ENCODE peak calls at places on chromosomes 4 and X, in eight cellular contexts. One of them, this sample, is unnamed.

GRCh38 chr4:84915396-84915780 is 51.1 kb downstream of the WDFY3 start:
- DNase-seq in body of pancreas: no peak
- DNase-seq in brain microvascular endothelial cell: no peak
- DNase-seq in endothelial cell: no peak
- DNase-seq in CD4-positive, alpha-beta T cell: no peak
- DNase-seq in adrenal gland: no peak
- DNase-seq in PC-3: no peak
- DNase-seq in tibial artery: no peak
- DNase-seq in this sample: no peak

GRCh38 chr4:167308876-167309275 is 74.6 kb upstream of the SPOCK3 start:
- DNase-seq in body of pancreas: no peak
- DNase-seq in brain microvascular endothelial cell: no peak
- DNase-seq in endothelial cell: no peak
- DNase-seq in CD4-positive, alpha-beta T cell: no peak
- DNase-seq in adrenal gland: no peak
- DNase-seq in PC-3: no peak
- DNase-seq in tibial artery: no peak
- DNase-seq in this sample: no peak

GRCh38 chr4:2793578-2793919 is 664 bp downstream of the SH3BP2 start:
- DNase-seq in body of pancreas: no peak
- DNase-seq in brain microvascular endothelial cell: no peak
- DNase-seq in endothelial cell: peak
- DNase-seq in CD4-positive, alpha-beta T cell: no peak
- DNase-seq in adrenal gland: peak
- DNase-seq in PC-3: peak
- DNase-seq in tibial artery: peak
- DNase-seq in this sample: peak

GRCh38 chr4:166146806-166147540 is 273.9 kb downstream of the TLL1 start:
- DNase-seq in body of pancreas: no peak
- DNase-seq in brain microvascular endothelial cell: no peak
- DNase-seq in endothelial cell: no peak
- DNase-seq in CD4-positive, alpha-beta T cell: no peak
- DNase-seq in adrenal gland: no peak
- DNase-seq in PC-3: peak
- DNase-seq in tibial artery: no peak
- DNase-seq in this sample: no peak

GRCh38 chr4:99323761-99324160 is 2.6 kb upstream of the ADH1B start:
- DNase-seq in body of pancreas: peak
- DNase-seq in brain microvascular endothelial cell: no peak
- DNase-seq in endothelial cell: no peak
- DNase-seq in CD4-positive, alpha-beta T cell: no peak
- DNase-seq in adrenal gland: no peak
- DNase-seq in PC-3: no peak
- DNase-seq in tibial artery: peak
- DNase-seq in this sample: no peak

GRCh38 chr4:109837014-109837413 is 9.2 kb downstream of the RRH start:
- DNase-seq in body of pancreas: no peak
- DNase-seq in brain microvascular endothelial cell: no peak
- DNase-seq in endothelial cell: no peak
- DNase-seq in CD4-positive, alpha-beta T cell: no peak
- DNase-seq in adrenal gland: no peak
- DNase-seq in PC-3: no peak
- DNase-seq in tibial artery: no peak
- DNase-seq in this sample: no peak

GRCh38 chr4:114562176-114562904 is 36.3 kb upstream of the UGT8 start:
- DNase-seq in body of pancreas: no peak
- DNase-seq in brain microvascular endothelial cell: no peak
- DNase-seq in endothelial cell: no peak
- DNase-seq in CD4-positive, alpha-beta T cell: no peak
- DNase-seq in adrenal gland: no peak
- DNase-seq in PC-3: no peak
- DNase-seq in tibial artery: no peak
- DNase-seq in this sample: no peak

GRCh38 chr4:122203407-122203806 is 51.3 kb downstream of the BLTP1 start:
- DNase-seq in body of pancreas: no peak
- DNase-seq in brain microvascular endothelial cell: no peak
- DNase-seq in endothelial cell: no peak
- DNase-seq in CD4-positive, alpha-beta T cell: no peak
- DNase-seq in adrenal gland: no peak
- DNase-seq in PC-3: no peak
- DNase-seq in tibial artery: no peak
- DNase-seq in this sample: no peak

GRCh38 chrX:24494544-24495113 is 29.5 kb downstream of the PDK3 start:
- DNase-seq in body of pancreas: peak
- DNase-seq in brain microvascular endothelial cell: peak
- DNase-seq in endothelial cell: no peak
- DNase-seq in CD4-positive, alpha-beta T cell: no peak
- DNase-seq in adrenal gland: no peak
- DNase-seq in PC-3: peak
- DNase-seq in tibial artery: no peak
- DNase-seq in this sample: no peak

GRCh38 chr4:1855334-1856070 is 454 bp downstream of the LETM1 start:
- DNase-seq in body of pancreas: peak
- DNase-seq in brain microvascular endothelial cell: no peak
- DNase-seq in endothelial cell: no peak
- DNase-seq in CD4-positive, alpha-beta T cell: no peak
- DNase-seq in adrenal gland: peak
- DNase-seq in PC-3: peak
- DNase-seq in tibial artery: no peak
- DNase-seq in this sample: peak

GRCh38 chrX:113741744-113742143 is 842.1 kb upstream of the HTR2C start:
- DNase-seq in body of pancreas: no peak
- DNase-seq in brain microvascular endothelial cell: no peak
- DNase-seq in endothelial cell: peak
- DNase-seq in CD4-positive, alpha-beta T cell: no peak
- DNase-seq in adrenal gland: no peak
- DNase-seq in PC-3: peak
- DNase-seq in tibial artery: no peak
- DNase-seq in this sample: no peak

GRCh38 chr4:47837582-47838294 is at the start of gene CORIN:
- DNase-seq in body of pancreas: peak
- DNase-seq in brain microvascular endothelial cell: no peak
- DNase-seq in endothelial cell: no peak
- DNase-seq in CD4-positive, alpha-beta T cell: no peak
- DNase-seq in adrenal gland: peak
- DNase-seq in PC-3: peak
- DNase-seq in tibial artery: no peak
- DNase-seq in this sample: no peak

GRCh38 chr4:829761-830655 is 4.1 kb upstream of the CPLX1 start:
- DNase-seq in body of pancreas: peak
- DNase-seq in brain microvascular endothelial cell: no peak
- DNase-seq in endothelial cell: no peak
- DNase-seq in CD4-positive, alpha-beta T cell: no peak
- DNase-seq in adrenal gland: no peak
- DNase-seq in PC-3: no peak
- DNase-seq in tibial artery: peak
- DNase-seq in this sample: no peak

GRCh38 chr4:36081185-36081584 is 163.1 kb downstream of the ARAP2 start:
- DNase-seq in body of pancreas: no peak
- DNase-seq in brain microvascular endothelial cell: no peak
- DNase-seq in endothelial cell: no peak
- DNase-seq in CD4-positive, alpha-beta T cell: no peak
- DNase-seq in adrenal gland: no peak
- DNase-seq in PC-3: no peak
- DNase-seq in tibial artery: no peak
- DNase-seq in this sample: no peak

GRCh38 chr4:73902038-73902637 is 32.9 kb downstream of the CXCL1 start:
- DNase-seq in body of pancreas: no peak
- DNase-seq in brain microvascular endothelial cell: no peak
- DNase-seq in endothelial cell: no peak
- DNase-seq in CD4-positive, alpha-beta T cell: no peak
- DNase-seq in adrenal gland: no peak
- DNase-seq in PC-3: peak
- DNase-seq in tibial artery: no peak
- DNase-seq in this sample: no peak

GRCh38 chr4:189921058-189921457 is 19.6 kb upstream of the FRG1 start:
- DNase-seq in body of pancreas: no peak
- DNase-seq in brain microvascular endothelial cell: no peak
- DNase-seq in endothelial cell: no peak
- DNase-seq in CD4-positive, alpha-beta T cell: no peak
- DNase-seq in adrenal gland: no peak
- DNase-seq in PC-3: no peak
- DNase-seq in tibial artery: no peak
- DNase-seq in this sample: no peak

GRCh38 chr4:26083987-26084386 is 170.0 kb downstream of the SMIM20 start:
- DNase-seq in body of pancreas: no peak
- DNase-seq in brain microvascular endothelial cell: peak
- DNase-seq in endothelial cell: no peak
- DNase-seq in CD4-positive, alpha-beta T cell: no peak
- DNase-seq in adrenal gland: no peak
- DNase-seq in PC-3: peak
- DNase-seq in tibial artery: no peak
- DNase-seq in this sample: no peak

GRCh38 chr4:148110169-148110568 is 332.0 kb downstream of the NR3C2 start:
- DNase-seq in body of pancreas: no peak
- DNase-seq in brain microvascular endothelial cell: no peak
- DNase-seq in endothelial cell: no peak
- DNase-seq in CD4-positive, alpha-beta T cell: no peak
- DNase-seq in adrenal gland: no peak
- DNase-seq in PC-3: no peak
- DNase-seq in tibial artery: no peak
- DNase-seq in this sample: no peak

GRCh38 chrX:145716226-145716625 is 101.4 kb upstream of the SLITRK2 start:
- DNase-seq in body of pancreas: no peak
- DNase-seq in brain microvascular endothelial cell: no peak
- DNase-seq in endothelial cell: no peak
- DNase-seq in CD4-positive, alpha-beta T cell: no peak
- DNase-seq in adrenal gland: no peak
- DNase-seq in PC-3: no peak
- DNase-seq in tibial artery: no peak
- DNase-seq in this sample: no peak

DNA sequence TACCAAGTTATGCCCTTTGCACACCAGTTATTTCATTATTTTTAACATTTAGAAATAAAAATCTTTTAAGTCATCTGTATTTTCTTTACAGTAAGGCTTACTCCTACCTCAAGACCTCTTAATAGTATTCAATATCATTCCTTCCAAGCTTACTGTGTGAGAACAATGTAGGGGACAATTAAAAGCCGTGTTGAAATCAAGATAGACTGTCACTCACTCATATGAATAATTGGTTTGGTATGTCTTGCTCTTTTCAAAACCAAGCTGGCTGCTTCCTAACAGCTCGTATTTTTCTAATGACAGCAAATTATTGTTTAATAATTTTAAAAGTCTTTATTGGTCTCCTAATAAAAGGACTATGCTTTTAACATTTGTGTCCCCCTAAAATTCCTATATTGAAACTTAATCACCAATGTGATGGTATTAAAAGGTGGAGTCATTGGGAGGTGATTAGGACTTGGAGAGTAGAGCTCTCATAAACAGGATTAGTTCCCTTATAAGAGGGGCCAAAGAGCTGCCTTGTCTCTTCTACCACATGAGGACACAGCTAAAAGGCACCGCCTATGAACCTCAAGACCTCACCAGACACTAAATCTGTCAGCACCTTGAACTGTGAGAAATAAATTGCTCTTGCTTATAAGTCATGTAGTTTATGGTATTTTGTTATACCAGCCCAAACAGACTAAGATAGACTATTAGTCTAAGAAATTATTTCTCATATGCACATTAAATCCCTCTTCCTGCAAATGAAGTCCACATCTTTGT is 4.1 kb downstream of the ABCB7 start:
- DNase-seq in body of pancreas: no peak
- DNase-seq in brain microvascular endothelial cell: no peak
- DNase-seq in endothelial cell: no peak
- DNase-seq in CD4-positive, alpha-beta T cell: no peak
- DNase-seq in adrenal gland: no peak
- DNase-seq in PC-3: no peak
- DNase-seq in tibial artery: no peak
- DNase-seq in this sample: no peak
- TF ChIP-seq CTCF in body of pancreas: no peak
- TF ChIP-seq CTCF in brain microvascular endothelial cell: no peak
- TF ChIP-seq CTCF in endothelial cell: no peak
- TF ChIP-seq CTCF in CD4-positive, alpha-beta T cell: no peak
- TF ChIP-seq CTCF in adrenal gland: no peak
- TF ChIP-seq CTCF in PC-3: no peak
- TF ChIP-seq CTCF in tibial artery: no peak
- TF ChIP-seq CTCF in this sample: no peak

GRCh38 chr4:173748353-173748752 is 218.3 kb upstream of the HAND2 start:
- DNase-seq in body of pancreas: no peak
- DNase-seq in brain microvascular endothelial cell: no peak
- DNase-seq in endothelial cell: no peak
- DNase-seq in CD4-positive, alpha-beta T cell: no peak
- DNase-seq in adrenal gland: no peak
- DNase-seq in PC-3: no peak
- DNase-seq in tibial artery: no peak
- DNase-seq in this sample: no peak
- TF ChIP-seq CTCF in body of pancreas: peak
- TF ChIP-seq CTCF in brain microvascular endothelial cell: no peak
- TF ChIP-seq CTCF in endothelial cell: no peak
- TF ChIP-seq CTCF in CD4-positive, alpha-beta T cell: no peak
- TF ChIP-seq CTCF in adrenal gland: no peak
- TF ChIP-seq CTCF in PC-3: no peak
- TF ChIP-seq CTCF in tibial artery: peak
- TF ChIP-seq CTCF in this sample: no peak

GRCh38 chrX:119147486-119147885 is 19.9 kb upstream of the KIAA1210 start:
- DNase-seq in body of pancreas: no peak
- DNase-seq in brain microvascular endothelial cell: no peak
- DNase-seq in endothelial cell: no peak
- DNase-seq in CD4-positive, alpha-beta T cell: no peak
- DNase-seq in adrenal gland: no peak
- DNase-seq in PC-3: no peak
- DNase-seq in tibial artery: no peak
- DNase-seq in this sample: no peak

GRCh38 chrX:119150163-119151135 is 22.8 kb upstream of the KIAA1210 start:
- DNase-seq in body of pancreas: no peak
- DNase-seq in brain microvascular endothelial cell: no peak
- DNase-seq in endothelial cell: no peak
- DNase-seq in CD4-positive, alpha-beta T cell: no peak
- DNase-seq in adrenal gland: peak
- DNase-seq in PC-3: no peak
- DNase-seq in tibial artery: no peak
- DNase-seq in this sample: no peak

GRCh38 chrX:119145241-119145653 is 17.6 kb upstream of the KIAA1210 start:
- DNase-seq in body of pancreas: no peak
- DNase-seq in brain microvascular endothelial cell: no peak
- DNase-seq in endothelial cell: peak
- DNase-seq in CD4-positive, alpha-beta T cell: no peak
- DNase-seq in adrenal gland: peak
- DNase-seq in PC-3: peak
- DNase-seq in tibial artery: no peak
- DNase-seq in this sample: peak
- TF ChIP-seq CTCF in body of pancreas: no peak
- TF ChIP-seq CTCF in brain microvascular endothelial cell: peak
- TF ChIP-seq CTCF in endothelial cell: no peak
- TF ChIP-seq CTCF in CD4-positive, alpha-beta T cell: no peak
- TF ChIP-seq CTCF in adrenal gland: peak
- TF ChIP-seq CTCF in PC-3: peak
- TF ChIP-seq CTCF in tibial artery: no peak
- TF ChIP-seq CTCF in this sample: no peak

DNA sequence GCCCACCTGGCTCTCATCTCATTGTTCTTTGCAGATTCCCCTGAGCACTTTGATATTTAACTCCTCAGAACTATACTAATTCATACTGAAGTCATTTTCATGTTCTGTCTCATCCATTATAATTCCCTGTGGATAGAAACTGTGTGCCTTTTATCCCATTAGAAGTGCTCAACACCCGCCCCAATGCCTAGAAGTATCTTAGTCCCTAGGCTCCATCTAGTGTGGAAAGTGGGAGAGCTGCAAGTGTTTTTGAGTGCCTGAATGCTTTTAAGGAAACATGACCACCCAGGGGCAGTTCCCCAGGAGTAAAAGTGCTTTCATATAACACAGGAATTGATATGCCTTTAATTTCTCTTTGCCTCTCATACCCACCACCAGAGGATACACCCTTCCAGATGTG is 117.0 kb downstream of the CHRDL1 start:
- DNase-seq in body of pancreas: no peak
- DNase-seq in brain microvascular endothelial cell: no peak
- DNase-seq in endothelial cell: no peak
- DNase-seq in CD4-positive, alpha-beta T cell: no peak
- DNase-seq in adrenal gland: no peak
- DNase-seq in PC-3: no peak
- DNase-seq in tibial artery: no peak
- DNase-seq in this sample: no peak
- TF ChIP-seq CTCF in body of pancreas: no peak
- TF ChIP-seq CTCF in brain microvascular endothelial cell: no peak
- TF ChIP-seq CTCF in endothelial cell: no peak
- TF ChIP-seq CTCF in CD4-positive, alpha-beta T cell: no peak
- TF ChIP-seq CTCF in adrenal gland: no peak
- TF ChIP-seq CTCF in PC-3: no peak
- TF ChIP-seq CTCF in tibial artery: no peak
- TF ChIP-seq CTCF in this sample: no peak

This sample was measured in HL-60.